ENCODE peak calls at places on chromosomes 16 and 17, in nine cellular contexts. One of them, this sample, is unnamed.

GRCh38 chr17:78925662-78926555 is 722 bp upstream of the TIMP2 start:
- DNase-seq in GM03348: peak
- DNase-seq in EL: peak
- DNase-seq in left cardiac atrium: peak
- DNase-seq in GM23248: peak
- DNase-seq in fibroblast of villous mesenchyme: peak
- DNase-seq in activated naive CD8-positive, alpha-beta T cell treated with anti-CD3 and anti-CD28 coated beads, Interleukin-2, amount 50 U/mL, for 16 hours: no peak
- DNase-seq in tibial nerve: peak
- DNase-seq in NCI-H748 treated with DMSO at 0.1 percent for 48 hours: no peak
- DNase-seq in this sample: peak

GRCh38 chr17:44934745-44935105 is 12.8 kb downstream of the KIF18B start:
- DNase-seq in GM03348: no peak
- DNase-seq in EL: no peak
- DNase-seq in left cardiac atrium: no peak
- DNase-seq in GM23248: no peak
- DNase-seq in fibroblast of villous mesenchyme: no peak
- DNase-seq in activated naive CD8-positive, alpha-beta T cell treated with anti-CD3 and anti-CD28 coated beads, Interleukin-2, amount 50 U/mL, for 16 hours: no peak
- DNase-seq in tibial nerve: no peak
- DNase-seq in NCI-H748 treated with DMSO at 0.1 percent for 48 hours: no peak
- DNase-seq in this sample: no peak

GRCh38 chr17:29113334-29113733 is 66.9 kb downstream of the MYO18A start:
- DNase-seq in GM03348: no peak
- DNase-seq in EL: no peak
- DNase-seq in left cardiac atrium: no peak
- DNase-seq in GM23248: no peak
- DNase-seq in fibroblast of villous mesenchyme: no peak
- DNase-seq in activated naive CD8-positive, alpha-beta T cell treated with anti-CD3 and anti-CD28 coated beads, Interleukin-2, amount 50 U/mL, for 16 hours: no peak
- DNase-seq in tibial nerve: no peak
- DNase-seq in NCI-H748 treated with DMSO at 0.1 percent for 48 hours: no peak
- DNase-seq in this sample: no peak

GRCh38 chr17:80394629-80395216 is 20.2 kb upstream of the ENDOV start:
- DNase-seq in GM03348: no peak
- DNase-seq in EL: no peak
- DNase-seq in left cardiac atrium: no peak
- DNase-seq in GM23248: no peak
- DNase-seq in fibroblast of villous mesenchyme: no peak
- DNase-seq in activated naive CD8-positive, alpha-beta T cell treated with anti-CD3 and anti-CD28 coated beads, Interleukin-2, amount 50 U/mL, for 16 hours: no peak
- DNase-seq in tibial nerve: no peak
- DNase-seq in NCI-H748 treated with DMSO at 0.1 percent for 48 hours: no peak
- DNase-seq in this sample: no peak

GRCh38 chr17:79943354-79944241 is 92.1 kb downstream of the TBC1D16 start:
- DNase-seq in GM03348: no peak
- DNase-seq in EL: no peak
- DNase-seq in left cardiac atrium: peak
- DNase-seq in GM23248: no peak
- DNase-seq in fibroblast of villous mesenchyme: no peak
- DNase-seq in activated naive CD8-positive, alpha-beta T cell treated with anti-CD3 and anti-CD28 coated beads, Interleukin-2, amount 50 U/mL, for 16 hours: no peak
- DNase-seq in tibial nerve: no peak
- DNase-seq in NCI-H748 treated with DMSO at 0.1 percent for 48 hours: no peak
- DNase-seq in this sample: no peak

GRCh38 chr17:17751489-17751995 is 70.3 kb downstream of the RAI1 start:
- DNase-seq in GM03348: no peak
- DNase-seq in EL: peak
- DNase-seq in left cardiac atrium: no peak
- DNase-seq in GM23248: peak
- DNase-seq in fibroblast of villous mesenchyme: no peak
- DNase-seq in activated naive CD8-positive, alpha-beta T cell treated with anti-CD3 and anti-CD28 coated beads, Interleukin-2, amount 50 U/mL, for 16 hours: no peak
- DNase-seq in tibial nerve: no peak
- DNase-seq in NCI-H748 treated with DMSO at 0.1 percent for 48 hours: no peak
- DNase-seq in this sample: no peak

GRCh38 chr17:571224-571623 is 143.4 kb downstream of the VPS53 start:
- DNase-seq in GM03348: no peak
- DNase-seq in EL: no peak
- DNase-seq in left cardiac atrium: no peak
- DNase-seq in GM23248: no peak
- DNase-seq in fibroblast of villous mesenchyme: no peak
- DNase-seq in activated naive CD8-positive, alpha-beta T cell treated with anti-CD3 and anti-CD28 coated beads, Interleukin-2, amount 50 U/mL, for 16 hours: no peak
- DNase-seq in tibial nerve: no peak
- DNase-seq in NCI-H748 treated with DMSO at 0.1 percent for 48 hours: no peak
- DNase-seq in this sample: no peak

GRCh38 chr17:19759934-19760530 is 11.9 kb upstream of the ALDH3A1 start:
- DNase-seq in GM03348: no peak
- DNase-seq in EL: no peak
- DNase-seq in left cardiac atrium: no peak
- DNase-seq in GM23248: no peak
- DNase-seq in fibroblast of villous mesenchyme: no peak
- DNase-seq in activated naive CD8-positive, alpha-beta T cell treated with anti-CD3 and anti-CD28 coated beads, Interleukin-2, amount 50 U/mL, for 16 hours: no peak
- DNase-seq in tibial nerve: no peak
- DNase-seq in NCI-H748 treated with DMSO at 0.1 percent for 48 hours: no peak
- DNase-seq in this sample: no peak

GRCh38 chr16:26715969-26716368 is 350.8 kb upstream of the C16orf82 start:
- DNase-seq in GM03348: no peak
- DNase-seq in EL: no peak
- DNase-seq in left cardiac atrium: no peak
- DNase-seq in GM23248: no peak
- DNase-seq in fibroblast of villous mesenchyme: no peak
- DNase-seq in activated naive CD8-positive, alpha-beta T cell treated with anti-CD3 and anti-CD28 coated beads, Interleukin-2, amount 50 U/mL, for 16 hours: no peak
- DNase-seq in tibial nerve: no peak
- DNase-seq in NCI-H748 treated with DMSO at 0.1 percent for 48 hours: no peak
- DNase-seq in this sample: no peak